ENCODE peak calls at places on chromosomes 12 and 14, in four cellular contexts. C is HCT116; D is uterus; E is effector memory CD4-positive, alpha-beta T cell. I is an unnamed sample.

GRCh38 chr12:71193041-71193440 is 35.2 kb upstream of the TSPAN8 start:
- DNase-seq in D (no peak), C (no peak), E (no peak), I (no peak)

GRCh38 chr12:46218509-46219095 is 50.2 kb downstream of the SLC38A1 start:
- DNase-seq in E (no peak), D (no peak), C (no peak), I (no peak)

GRCh38 chr12:68932701-68933563 is at the start of gene CPM:
- DNase-seq in D (peak; percentile 31), C (no peak), E (peak; percentile 35), I (no peak)

GRCh38 chr12:124764870-124765570 is 98.6 kb downstream of the SCARB1 start:
- DNase-seq in D (no peak), C (no peak), E (no peak), I (no peak)

GRCh38 chr12:32718926-32719325 is 36.8 kb downstream of the YARS2 start:
- DNase-seq in C (no peak), D (no peak), E (no peak), I (no peak)

GRCh38 chr12:120181991-120182631 is 12.4 kb downstream of the GCN1 start:
- DNase-seq in C (no peak), E (no peak), D (no peak), I (no peak)

GRCh38 chr12:15225136-15225535 is 3.9 kb upstream of the RERG start:
- DNase-seq in C (no peak), D (no peak), E (no peak), I (no peak)

GRCh38 chr12:130384234-130384633 is 46.5 kb downstream of the PIWIL1 start:
- DNase-seq in E (no peak), D (no peak), C (no peak), I (no peak)

GRCh38 chr12:77553976-77554619 is 276.6 kb upstream of the NAV3 start:
- DNase-seq in D (no peak), C (no peak), E (no peak), I (no peak)
- H3K27ac ChIP-seq in D (no peak overlapping the region), C (no peak overlapping the region), E (no peak overlapping the region), I (no peak overlapping the region)

GRCh38 chr12:96033549-96034389 is 1.6 kb downstream of the LTA4H start:
- DNase-seq in C (no peak), E (no peak), D (no peak), I (no peak)

GRCh38 chr12:96040305-96041133 is 5.1 kb upstream of the LTA4H start:
- DNase-seq in D (no peak), E (no peak), C (no peak), I (no peak)

GRCh38 chr12:96035283-96036236 is at the start of gene LTA4H:
- DNase-seq in C (peak; percentile 98), D (peak; percentile 96), E (peak; percentile 90), I (peak; percentile 90)

GRCh38 chr12:96036765-96037455 is 1.5 kb upstream of the LTA4H start:
- DNase-seq in C (no peak), E (no peak), D (no peak), I (no peak)

DNA sequence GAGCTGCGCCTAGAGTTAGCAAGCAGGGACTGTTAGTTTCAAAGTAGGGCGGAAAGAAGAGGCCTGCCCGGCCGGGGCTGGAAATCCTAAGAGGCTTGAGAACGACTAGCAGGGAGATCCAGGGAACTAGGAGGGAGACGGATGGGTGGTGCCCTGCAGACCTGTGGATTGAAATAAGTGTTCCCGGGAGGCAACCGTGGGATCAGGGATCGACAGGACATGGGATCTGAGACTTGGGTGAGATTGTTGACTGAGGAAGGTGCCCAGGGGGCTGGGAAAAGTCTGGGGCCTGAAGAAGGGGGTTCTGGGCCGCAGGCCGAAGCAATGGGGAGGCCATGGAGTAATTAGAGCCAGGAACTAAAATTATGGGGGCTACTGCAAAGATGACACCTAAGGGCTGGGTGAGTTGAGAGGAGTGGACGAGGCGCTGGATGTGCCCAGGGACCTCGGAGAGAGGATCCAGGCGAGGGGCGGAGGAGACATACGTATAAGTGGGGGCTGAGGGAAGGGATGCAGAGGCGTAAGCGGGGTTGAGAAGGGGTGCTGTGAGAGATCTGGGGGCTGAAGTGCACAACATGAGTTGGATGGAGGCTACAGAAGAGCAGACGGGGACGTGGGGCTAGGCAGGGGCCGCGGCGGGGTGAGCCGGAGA is 630 bp downstream of the LTA4H start:
- DNase-seq in D (peak; percentile 17), C (no peak), E (no peak), I (peak; percentile 12)
- H3K27ac ChIP-seq in D (peak overlapping the region; percentile 91), C (peak overlapping the region; percentile 71), E (peak overlapping the region; percentile 84), I (peak overlapping the region; percentile 72)

GRCh38 chr12:108685469-108686247 is 45.7 kb downstream of the CORO1C start:
- DNase-seq in D (no peak), E (no peak), C (no peak), I (no peak)
- H3K27ac ChIP-seq in D (peak overlapping the region; percentile 95), E (no peak overlapping the region), C (no peak overlapping the region), I (no peak overlapping the region)

GRCh38 chr14:88707088-88707487 is 85.7 kb downstream of the EML5 start:
- DNase-seq in D (no peak), E (no peak), C (no peak), I (no peak)

GRCh38 chr14:88706425-88706824 is 86.3 kb downstream of the EML5 start:
- DNase-seq in D (no peak), E (no peak), C (no peak), I (no peak)

GRCh38 chr14:88710709-88711108 is 82.0 kb downstream of the EML5 start:
- DNase-seq in D (no peak), C (no peak), E (no peak), I (no peak)
- H3K27ac ChIP-seq in D (no peak overlapping the region), C (no peak overlapping the region), E (no peak overlapping the region), I (no peak overlapping the region)

GRCh38 chr12:112939761-112940357 is 1.6 kb downstream of the OAS3 start:
- DNase-seq in E (no peak), D (no peak), C (no peak), I (no peak)

GRCh38 chr12:112936927-112937326 is 1.3 kb upstream of the OAS3 start:
- DNase-seq in E (no peak), D (no peak), C (no peak), I (no peak)

GRCh38 chr12:112936264-112936663 is 2.0 kb upstream of the OAS3 start:
- DNase-seq in E (no peak), C (no peak), D (no peak), I (no peak)

GRCh38 chr12:112938751-112939150 is 477 bp downstream of the OAS3 start:
- DNase-seq in C (no peak), D (no peak), E (no peak), I (no peak)

DNA sequence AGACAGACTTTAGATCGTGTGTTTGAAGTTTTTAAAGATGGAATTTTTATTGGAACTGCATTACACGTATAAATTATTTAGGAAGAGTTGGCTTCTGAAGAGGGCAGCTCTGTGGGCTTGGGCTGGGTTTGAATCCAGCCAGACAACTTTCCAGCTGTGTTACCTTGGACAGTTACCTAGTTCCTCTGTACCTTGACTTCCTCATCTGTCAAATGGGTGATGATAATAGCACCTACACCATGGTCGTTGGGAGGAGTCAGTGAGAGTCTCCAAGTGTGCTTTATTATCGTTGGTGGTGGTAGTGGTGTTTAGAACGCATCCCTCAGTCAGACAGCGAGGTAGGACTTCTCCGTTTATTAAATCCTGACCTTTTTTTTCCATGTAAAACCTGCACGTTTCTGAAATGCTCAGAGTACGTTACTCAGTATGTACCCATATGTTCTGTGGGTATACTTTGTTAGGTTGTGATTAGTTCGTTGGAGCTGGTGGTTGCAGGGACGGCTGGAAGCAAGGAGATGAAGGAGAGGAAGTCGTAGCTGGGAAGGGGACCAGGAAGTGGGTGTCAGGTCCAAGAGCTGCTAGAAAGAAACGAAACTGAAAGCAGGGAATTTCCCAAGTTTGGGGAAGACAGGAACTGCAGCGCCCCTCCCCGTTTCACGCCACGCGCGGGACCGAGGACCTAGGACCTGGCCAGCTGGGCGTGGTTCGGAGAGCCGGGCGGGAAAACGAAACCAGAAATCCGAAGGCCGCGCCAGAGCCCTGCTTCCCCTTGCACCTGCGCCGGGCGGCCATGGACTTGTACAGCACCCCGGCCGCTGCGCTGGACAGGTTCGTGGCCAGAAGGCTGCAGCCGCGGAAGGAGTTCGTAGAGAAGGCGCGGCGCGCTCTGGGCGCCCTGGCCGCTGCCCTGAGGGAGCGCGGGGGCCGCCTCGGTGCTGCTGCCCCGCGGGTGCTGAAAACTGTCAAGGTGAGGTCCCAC is at the start of gene OAS3:
- DNase-seq in C (peak; percentile 22), E (peak; percentile 64), D (peak; percentile 93), I (no peak)
- H3K27ac ChIP-seq in C (peak within 1 kb of the TSS; percentile 68), E (peak within 1 kb of the TSS; percentile 66), D (peak within 1 kb of the TSS; percentile 72), I (peak within 1 kb of the TSS; percentile 8)

DNA sequence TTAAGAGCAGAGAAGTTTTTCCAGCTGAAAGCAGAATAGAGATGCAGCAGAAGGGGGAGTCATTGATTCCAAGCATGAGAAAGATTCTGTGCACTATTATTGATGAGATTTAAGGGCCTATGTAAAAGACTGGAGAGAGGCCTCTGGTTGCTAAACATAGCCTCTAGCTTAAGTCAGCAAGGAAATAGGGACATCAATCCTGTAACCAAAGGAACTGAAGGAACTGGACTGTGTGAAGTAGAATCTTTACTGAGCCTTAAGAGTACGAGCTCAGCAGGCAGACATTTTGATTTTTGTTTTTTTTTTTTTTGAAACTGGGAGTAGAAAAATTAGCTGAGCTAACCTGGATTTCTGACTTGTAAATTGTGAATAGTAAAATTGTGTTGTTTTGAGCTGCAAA is 134.3 kb downstream of the GPHN start:
- DNase-seq in E (no peak), C (no peak), D (no peak), I (no peak)
- H3K27ac ChIP-seq in E (no peak overlapping the region), C (no peak overlapping the region), D (no peak overlapping the region), I (no peak overlapping the region)

GRCh38 chr12:54356228-54356627 is 8.1 kb downstream of the GPR84 start:
- DNase-seq in D (no peak), C (no peak), E (no peak), I (no peak)

GRCh38 chr12:54350743-54351142 is 13.5 kb downstream of the GPR84 start:
- DNase-seq in C (no peak), E (no peak), D (no peak), I (no peak)

GRCh38 chr12:54355104-54355815 is 9.0 kb downstream of the GPR84 start:
- DNase-seq in C (no peak), E (no peak), D (no peak), I (no peak)

GRCh38 chr12:54352022-54352531 is 12.2 kb downstream of the GPR84 start:
- DNase-seq in E (no peak), C (no peak), D (peak; percentile 88), I (peak; percentile 61)

DNA sequence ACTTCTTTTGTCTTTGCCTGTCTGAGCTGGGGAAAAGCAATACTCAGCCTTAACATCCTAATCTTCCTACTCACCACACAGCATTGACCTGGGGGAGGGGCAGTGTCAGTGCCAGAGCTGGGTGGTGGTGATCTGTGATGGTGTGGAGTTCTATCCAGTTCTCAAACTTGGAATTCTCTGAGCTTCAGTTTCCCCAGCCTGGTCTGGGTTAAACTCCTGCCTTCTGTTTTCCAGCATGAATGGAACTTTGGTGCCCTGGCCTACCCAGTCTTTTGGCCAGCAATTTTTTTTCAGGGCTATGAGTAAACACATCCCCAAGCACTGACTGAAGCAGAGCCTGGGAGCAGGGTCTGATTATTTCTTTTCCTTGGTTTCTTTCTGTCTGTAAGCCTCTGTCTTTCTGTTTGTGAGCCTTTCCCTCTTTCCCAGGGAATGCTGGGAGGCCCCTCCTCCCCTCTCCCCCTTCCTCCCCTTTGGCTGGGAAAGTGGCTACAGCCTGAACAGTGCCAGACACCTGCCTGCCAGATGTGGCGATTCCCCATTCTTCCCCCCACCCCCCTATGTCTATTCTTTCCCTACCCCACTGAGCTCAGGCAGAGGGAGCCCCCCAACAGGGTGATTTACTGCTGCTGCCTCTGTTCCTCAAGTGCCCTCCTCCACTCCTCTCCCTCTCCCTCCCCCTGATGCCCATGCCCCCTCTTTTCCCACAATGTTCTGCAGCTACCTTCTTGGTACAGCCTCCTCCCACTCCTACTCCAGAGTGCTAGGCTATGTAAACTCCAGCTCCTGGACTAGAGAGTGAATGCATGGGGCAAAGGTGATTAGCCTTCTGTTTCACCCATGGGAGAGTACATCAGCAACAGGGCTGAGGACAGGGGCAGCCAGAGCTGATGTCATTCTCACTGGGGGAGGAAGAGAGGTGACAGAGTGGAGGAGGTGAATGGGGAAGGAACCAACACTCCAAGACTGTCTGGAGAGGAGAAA is 11.1 kb downstream of the GPR84 start:
- DNase-seq in C (no peak), D (peak; percentile 74), E (no peak), I (no peak)
- H3K27ac ChIP-seq in C (no peak overlapping the region), D (peak overlapping the region; percentile 96), E (no peak overlapping the region), I (peak overlapping the region; percentile 98)

I was measured in caudate nucleus.